ENCODE peak calls at places on chromosome 13, in ten cellular contexts. One of them, this sample, is unnamed.

GRCh38 chr13:86660090-86660489 is 860.9 kb upstream of the SLITRK6 start:
- DNase-seq in body of pancreas: no peak
- DNase-seq in IMR-90: no peak
- DNase-seq in right atrium auricular region: no peak
- DNase-seq in uterus: no peak
- DNase-seq in brain microvascular endothelial cell: no peak
- DNase-seq in breast epithelium: no peak
- DNase-seq in GM23248: no peak
- DNase-seq in GM06990: no peak
- DNase-seq in psoas muscle: no peak
- DNase-seq in this sample: no peak

GRCh38 chr13:93435651-93436050 is 209.0 kb downstream of the GPC6 start:
- DNase-seq in brain microvascular endothelial cell: no peak
- DNase-seq in psoas muscle: no peak
- DNase-seq in GM06990: no peak
- DNase-seq in uterus: no peak
- DNase-seq in right atrium auricular region: no peak
- DNase-seq in body of pancreas: no peak
- DNase-seq in breast epithelium: no peak
- DNase-seq in IMR-90: no peak
- DNase-seq in GM23248: peak; percentile 5
- DNase-seq in this sample: no peak

GRCh38 chr13:84774111-84774510 is 891.8 kb upstream of the SLITRK1 start:
- DNase-seq in breast epithelium: no peak
- DNase-seq in psoas muscle: no peak
- DNase-seq in right atrium auricular region: no peak
- DNase-seq in uterus: no peak
- DNase-seq in brain microvascular endothelial cell: no peak
- DNase-seq in body of pancreas: no peak
- DNase-seq in GM06990: no peak
- DNase-seq in IMR-90: no peak
- DNase-seq in GM23248: no peak
- DNase-seq in this sample: no peak

GRCh38 chr13:27830010-27830409 is 37.7 kb downstream of the GSX1 start:
- DNase-seq in body of pancreas: peak; percentile 59
- DNase-seq in uterus: peak; percentile 27
- DNase-seq in breast epithelium: no peak
- DNase-seq in GM23248: peak; percentile 45
- DNase-seq in right atrium auricular region: peak; percentile 57
- DNase-seq in brain microvascular endothelial cell: no peak
- DNase-seq in psoas muscle: peak; percentile 33
- DNase-seq in GM06990: peak; percentile 64
- DNase-seq in IMR-90: no peak
- DNase-seq in this sample: peak; percentile 67

GRCh38 chr13:46119883-46120614 is 15.2 kb upstream of the CPB2 start:
- DNase-seq in GM23248: peak; percentile 24
- DNase-seq in right atrium auricular region: no peak
- DNase-seq in uterus: peak; percentile 25
- DNase-seq in psoas muscle: no peak
- DNase-seq in IMR-90: peak; percentile 19
- DNase-seq in body of pancreas: peak; percentile 33
- DNase-seq in GM06990: no peak
- DNase-seq in brain microvascular endothelial cell: peak; percentile 65
- DNase-seq in breast epithelium: no peak
- DNase-seq in this sample: no peak

GRCh38 chr13:73938375-73939070 is 195.7 kb downstream of the KLF12 start:
- DNase-seq in brain microvascular endothelial cell: peak; percentile 84
- DNase-seq in IMR-90: peak; percentile 94
- DNase-seq in psoas muscle: no peak
- DNase-seq in right atrium auricular region: no peak
- DNase-seq in uterus: no peak
- DNase-seq in GM23248: peak; percentile 90
- DNase-seq in body of pancreas: no peak
- DNase-seq in GM06990: no peak
- DNase-seq in breast epithelium: no peak
- DNase-seq in this sample: no peak

GRCh38 chr13:97719759-97720158 is 233.7 kb upstream of the IPO5 start:
- DNase-seq in breast epithelium: no peak
- DNase-seq in right atrium auricular region: no peak
- DNase-seq in brain microvascular endothelial cell: peak; percentile 27
- DNase-seq in body of pancreas: no peak
- DNase-seq in GM06990: no peak
- DNase-seq in uterus: no peak
- DNase-seq in psoas muscle: no peak
- DNase-seq in GM23248: peak; percentile 9
- DNase-seq in IMR-90: no peak
- DNase-seq in this sample: no peak

GRCh38 chr13:36639610-36640009 is 34.2 kb upstream of the SERTM1 start:
- DNase-seq in breast epithelium: no peak
- DNase-seq in psoas muscle: no peak
- DNase-seq in right atrium auricular region: no peak
- DNase-seq in IMR-90: no peak
- DNase-seq in GM06990: no peak
- DNase-seq in body of pancreas: no peak
- DNase-seq in uterus: no peak
- DNase-seq in brain microvascular endothelial cell: no peak
- DNase-seq in GM23248: no peak
- DNase-seq in this sample: no peak

GRCh38 chr13:50916701-50917184 is 7.2 kb downstream of the RNASEH2B start:
- DNase-seq in IMR-90: no peak
- DNase-seq in psoas muscle: no peak
- DNase-seq in GM06990: peak; percentile 33
- DNase-seq in breast epithelium: no peak
- DNase-seq in brain microvascular endothelial cell: no peak
- DNase-seq in right atrium auricular region: no peak
- DNase-seq in uterus: no peak
- DNase-seq in body of pancreas: peak; percentile 38
- DNase-seq in GM23248: no peak
- DNase-seq in this sample: peak; percentile 28

GRCh38 chr13:79775830-79776229 is 294.9 kb downstream of the NDFIP2 start:
- DNase-seq in breast epithelium: no peak
- DNase-seq in body of pancreas: peak; percentile 53
- DNase-seq in GM06990: no peak
- DNase-seq in psoas muscle: no peak
- DNase-seq in brain microvascular endothelial cell: peak; percentile 77
- DNase-seq in IMR-90: peak; percentile 87
- DNase-seq in uterus: no peak
- DNase-seq in GM23248: peak; percentile 78
- DNase-seq in right atrium auricular region: no peak
- DNase-seq in this sample: peak; percentile 61

GRCh38 chr13:104314926-104315535 is 1248.8 kb upstream of the SLC10A2 start:
- DNase-seq in right atrium auricular region: no peak
- DNase-seq in GM23248: no peak
- DNase-seq in psoas muscle: no peak
- DNase-seq in uterus: no peak
- DNase-seq in GM06990: no peak
- DNase-seq in body of pancreas: no peak
- DNase-seq in brain microvascular endothelial cell: peak; percentile 70
- DNase-seq in breast epithelium: no peak
- DNase-seq in IMR-90: peak; percentile 1
- DNase-seq in this sample: no peak

GRCh38 chr13:73497430-73497829 is 438.6 kb downstream of the KLF5 start:
- DNase-seq in GM23248: no peak
- DNase-seq in body of pancreas: no peak
- DNase-seq in brain microvascular endothelial cell: no peak
- DNase-seq in GM06990: no peak
- DNase-seq in IMR-90: no peak
- DNase-seq in right atrium auricular region: no peak
- DNase-seq in uterus: no peak
- DNase-seq in psoas muscle: no peak
- DNase-seq in breast epithelium: no peak
- DNase-seq in this sample: no peak

GRCh38 chr13:86002921-86003488 is 203.8 kb upstream of the SLITRK6 start:
- DNase-seq in IMR-90: no peak
- DNase-seq in GM23248: no peak
- DNase-seq in uterus: no peak
- DNase-seq in GM06990: no peak
- DNase-seq in psoas muscle: no peak
- DNase-seq in breast epithelium: no peak
- DNase-seq in body of pancreas: no peak
- DNase-seq in brain microvascular endothelial cell: no peak
- DNase-seq in right atrium auricular region: no peak
- DNase-seq in this sample: no peak

GRCh38 chr13:98504029-98504351 is 72.9 kb downstream of the STK24 start:
- DNase-seq in breast epithelium: no peak
- DNase-seq in brain microvascular endothelial cell: no peak
- DNase-seq in body of pancreas: no peak
- DNase-seq in uterus: no peak
- DNase-seq in right atrium auricular region: no peak
- DNase-seq in GM06990: no peak
- DNase-seq in GM23248: no peak
- DNase-seq in IMR-90: no peak
- DNase-seq in psoas muscle: no peak
- DNase-seq in this sample: no peak

DNA sequence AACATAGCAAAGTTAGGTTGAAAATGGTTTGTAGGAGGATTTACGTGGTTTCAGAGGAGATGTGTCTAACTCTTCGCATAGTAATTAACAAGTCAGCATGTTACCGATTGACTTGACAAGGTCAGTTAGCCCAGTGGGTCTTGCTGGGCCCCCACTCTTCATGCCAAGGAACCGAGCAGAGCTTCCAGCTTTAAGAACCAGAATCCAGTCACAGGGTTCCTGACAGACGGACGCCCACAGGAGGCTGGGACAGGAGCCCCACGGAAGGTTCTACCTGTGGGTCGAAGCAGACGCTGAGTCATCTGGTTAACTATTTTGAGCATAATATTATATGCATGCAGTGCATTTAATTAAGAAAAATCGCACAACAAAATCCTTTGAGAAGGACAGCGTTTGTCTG is 3.5 kb downstream of the TMEM255B start:
- DNase-seq in right atrium auricular region: no peak
- DNase-seq in IMR-90: no peak
- DNase-seq in breast epithelium: no peak
- DNase-seq in body of pancreas: no peak
- DNase-seq in GM06990: no peak
- DNase-seq in psoas muscle: no peak
- DNase-seq in uterus: no peak
- DNase-seq in GM23248: no peak
- DNase-seq in brain microvascular endothelial cell: no peak
- DNase-seq in this sample: no peak
- H3K4me3 ChIP-seq in right atrium auricular region: no peak overlapping the region
- H3K4me3 ChIP-seq in IMR-90: no peak overlapping the region
- H3K4me3 ChIP-seq in breast epithelium: no peak overlapping the region
- H3K4me3 ChIP-seq in body of pancreas: no peak overlapping the region
- H3K4me3 ChIP-seq in GM06990: no peak overlapping the region
- H3K4me3 ChIP-seq in psoas muscle: no peak overlapping the region
- H3K4me3 ChIP-seq in uterus: no peak overlapping the region
- H3K4me3 ChIP-seq in GM23248: no peak overlapping the region
- H3K4me3 ChIP-seq in brain microvascular endothelial cell: no peak overlapping the region
- H3K4me3 ChIP-seq in this sample: no peak overlapping the region

GRCh38 chr13:42271337-42272114 is 426 bp upstream of the AKAP11 start:
- DNase-seq in GM06990: peak; percentile 100
- DNase-seq in breast epithelium: peak; percentile 84
- DNase-seq in GM23248: peak; percentile 99
- DNase-seq in psoas muscle: peak; percentile 91
- DNase-seq in uterus: peak; percentile 95
- DNase-seq in IMR-90: peak; percentile 98
- DNase-seq in brain microvascular endothelial cell: peak; percentile 98
- DNase-seq in body of pancreas: peak; percentile 95
- DNase-seq in right atrium auricular region: peak; percentile 97
- DNase-seq in this sample: peak; percentile 95

GRCh38 chr13:42272115-42272756 is at the start of gene AKAP11:
- DNase-seq in breast epithelium: peak; percentile 52
- DNase-seq in right atrium auricular region: peak; percentile 63
- DNase-seq in psoas muscle: peak; percentile 45
- DNase-seq in body of pancreas: peak; percentile 33
- DNase-seq in GM06990: peak; percentile 82
- DNase-seq in uterus: no peak
- DNase-seq in brain microvascular endothelial cell: peak; percentile 24
- DNase-seq in GM23248: peak; percentile 75
- DNase-seq in IMR-90: peak; percentile 28
- DNase-seq in this sample: peak; percentile 53

GRCh38 chr13:42270160-42270856 is 1.6 kb upstream of the AKAP11 start:
- DNase-seq in psoas muscle: no peak
- DNase-seq in right atrium auricular region: no peak
- DNase-seq in uterus: no peak
- DNase-seq in GM06990: no peak
- DNase-seq in breast epithelium: no peak
- DNase-seq in brain microvascular endothelial cell: no peak
- DNase-seq in IMR-90: no peak
- DNase-seq in GM23248: no peak
- DNase-seq in body of pancreas: no peak
- DNase-seq in this sample: no peak

GRCh38 chr13:42272776-42273175 is 824 bp downstream of the AKAP11 start:
- DNase-seq in psoas muscle: no peak
- DNase-seq in GM06990: no peak
- DNase-seq in brain microvascular endothelial cell: no peak
- DNase-seq in body of pancreas: no peak
- DNase-seq in GM23248: peak; percentile 28
- DNase-seq in uterus: no peak
- DNase-seq in IMR-90: no peak
- DNase-seq in right atrium auricular region: no peak
- DNase-seq in breast epithelium: no peak
- DNase-seq in this sample: no peak

GRCh38 chr13:42270857-42271215 is 1.1 kb upstream of the AKAP11 start:
- DNase-seq in brain microvascular endothelial cell: no peak
- DNase-seq in uterus: no peak
- DNase-seq in breast epithelium: no peak
- DNase-seq in psoas muscle: no peak
- DNase-seq in GM06990: no peak
- DNase-seq in IMR-90: no peak
- DNase-seq in right atrium auricular region: no peak
- DNase-seq in body of pancreas: no peak
- DNase-seq in GM23248: no peak
- DNase-seq in this sample: no peak
- H3K4me3 ChIP-seq in brain microvascular endothelial cell: peak overlapping the region; percentile 84
- H3K4me3 ChIP-seq in uterus: peak overlapping the region; percentile 86
- H3K4me3 ChIP-seq in breast epithelium: peak overlapping the region; percentile 93
- H3K4me3 ChIP-seq in psoas muscle: peak overlapping the region; percentile 99
- H3K4me3 ChIP-seq in GM06990: peak overlapping the region; percentile 73
- H3K4me3 ChIP-seq in IMR-90: peak overlapping the region; percentile 52
- H3K4me3 ChIP-seq in right atrium auricular region: peak overlapping the region; percentile 96
- H3K4me3 ChIP-seq in body of pancreas: no peak overlapping the region
- H3K4me3 ChIP-seq in GM23248: peak overlapping the region; percentile 80
- H3K4me3 ChIP-seq in this sample: peak overlapping the region; percentile 92

GRCh38 chr13:111130111-111130508 is 15.0 kb downstream of the ARHGEF7 start:
- DNase-seq in uterus: no peak
- DNase-seq in psoas muscle: no peak
- DNase-seq in GM06990: no peak
- DNase-seq in GM23248: no peak
- DNase-seq in right atrium auricular region: no peak
- DNase-seq in brain microvascular endothelial cell: no peak
- DNase-seq in body of pancreas: no peak
- DNase-seq in breast epithelium: no peak
- DNase-seq in IMR-90: no peak
- DNase-seq in this sample: no peak
- H3K4me3 ChIP-seq in uterus: no peak overlapping the region
- H3K4me3 ChIP-seq in psoas muscle: no peak overlapping the region
- H3K4me3 ChIP-seq in GM06990: no peak overlapping the region
- H3K4me3 ChIP-seq in GM23248: no peak overlapping the region
- H3K4me3 ChIP-seq in right atrium auricular region: no peak overlapping the region
- H3K4me3 ChIP-seq in brain microvascular endothelial cell: no peak overlapping the region
- H3K4me3 ChIP-seq in body of pancreas: no peak overlapping the region
- H3K4me3 ChIP-seq in breast epithelium: no peak overlapping the region
- H3K4me3 ChIP-seq in IMR-90: no peak overlapping the region
- H3K4me3 ChIP-seq in this sample: no peak overlapping the region

DNA sequence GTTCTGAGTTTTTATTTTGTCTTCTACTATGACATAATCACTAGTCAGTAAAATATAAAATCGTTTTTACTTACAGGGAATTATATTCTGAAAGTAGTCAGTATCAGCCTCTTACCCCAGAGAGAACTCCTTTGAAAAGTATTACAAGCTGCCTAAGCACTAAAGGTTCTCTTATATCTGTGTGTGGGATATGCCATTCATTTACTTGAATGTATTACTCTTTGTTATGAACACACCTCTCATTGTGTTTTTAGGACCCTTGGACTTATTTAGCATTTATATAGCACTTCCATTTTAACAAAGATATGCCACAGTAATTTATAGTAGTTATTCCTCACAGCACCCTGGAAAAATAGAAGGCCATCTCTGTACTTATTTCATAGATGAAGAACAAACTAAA is 1178.0 kb downstream of the OLFM4 start:
- DNase-seq in psoas muscle: no peak
- DNase-seq in breast epithelium: no peak
- DNase-seq in IMR-90: no peak
- DNase-seq in GM06990: no peak
- DNase-seq in uterus: no peak
- DNase-seq in body of pancreas: no peak
- DNase-seq in GM23248: no peak
- DNase-seq in brain microvascular endothelial cell: no peak
- DNase-seq in right atrium auricular region: no peak
- DNase-seq in this sample: no peak
- H3K4me3 ChIP-seq in psoas muscle: no peak overlapping the region
- H3K4me3 ChIP-seq in breast epithelium: no peak overlapping the region
- H3K4me3 ChIP-seq in IMR-90: no peak overlapping the region
- H3K4me3 ChIP-seq in GM06990: no peak overlapping the region
- H3K4me3 ChIP-seq in uterus: no peak overlapping the region
- H3K4me3 ChIP-seq in body of pancreas: no peak overlapping the region
- H3K4me3 ChIP-seq in GM23248: no peak overlapping the region
- H3K4me3 ChIP-seq in brain microvascular endothelial cell: no peak overlapping the region
- H3K4me3 ChIP-seq in right atrium auricular region: no peak overlapping the region
- H3K4me3 ChIP-seq in this sample: no peak overlapping the region